ENCODE peak calls at places on chromosomes 3 and 15, in six cellular contexts. B, G, S, F, V and J are unnamed samples.

GRCh38 chr3:130692455-130692854 is 54.2 kb downstream of the PIK3R4 start:
- DNase-seq in S (peak), V (peak), G (no peak), F (no peak), B (no peak), J (no peak)

GRCh38 chr15:48595988-48596387 is 49.5 kb downstream of the FBN1 start:
- DNase-seq in B (no peak), S (no peak), F (no peak), G (no peak), V (no peak), J (no peak)

GRCh38 chr3:52402706-52403270 is 42.1 kb downstream of the SEMA3G start:
- DNase-seq in F (peak), S (no peak), V (no peak), G (no peak), B (no peak), J (no peak)

GRCh38 chr15:99168601-99169580 is 64.0 kb downstream of the SYNM start:
- DNase-seq in F (no peak), B (no peak), G (no peak), V (no peak), S (no peak), J (no peak)

GRCh38 chr3:100104817-100105413 is 9.4 kb downstream of the FILIP1L start:
- DNase-seq in B (no peak), S (no peak), G (no peak), V (no peak), F (no peak), J (no peak)

GRCh38 chr3:137771401-137772230 is 7.5 kb downstream of the SOX14 start:
- DNase-seq in B (no peak), S (no peak), V (no peak), G (peak), F (no peak), J (peak)

GRCh38 chr3:150870406-150870805 is 34.8 kb downstream of the MINDY4B start:
- DNase-seq in F (no peak), V (peak), S (no peak), G (no peak), B (peak), J (no peak)

GRCh38 chr3:105274958-105275357 is 91.8 kb upstream of the ALCAM start:
- DNase-seq in S (no peak), B (peak), G (no peak), F (no peak), V (peak), J (no peak)

GRCh38 chr15:82108489-82109078 is 62.8 kb upstream of the MEX3B start:
- DNase-seq in B (peak), G (peak), S (peak), F (no peak), V (peak), J (peak)

GRCh38 chr3:292038-292437 is 95.5 kb downstream of the CHL1 start:
- DNase-seq in S (no peak), G (no peak), V (no peak), F (no peak), B (no peak), J (no peak)

GRCh38 chr3:9590282-9590791 is 36.7 kb upstream of the LHFPL4 start:
- DNase-seq in V (no peak), G (no peak), B (no peak), S (no peak), F (no peak), J (no peak)

GRCh38 chr3:155202626-155203025 is 90.9 kb downstream of the STRIT1 start:
- DNase-seq in B (peak), S (no peak), G (no peak), F (no peak), V (peak), J (no peak)

GRCh38 chr3:192896208-192896607 is 21.4 kb downstream of the MB21D2 start:
- DNase-seq in S (no peak), V (no peak), B (no peak), F (no peak), G (no peak), J (no peak)

GRCh38 chr3:139291276-139292051 is 52.4 kb upstream of the MRPS22 start:
- DNase-seq in S (no peak), F (no peak), B (peak), V (no peak), G (no peak), J (no peak)

GRCh38 chr3:29949131-29949530 is 657.3 kb upstream of the TGFBR2 start:
- DNase-seq in V (peak), G (no peak), S (no peak), F (no peak), B (peak), J (no peak)

GRCh38 chr15:60326824-60327654 is 70.7 kb downstream of the ANXA2 start:
- DNase-seq in F (no peak), G (peak), V (peak), S (peak), B (peak), J (peak)

GRCh38 chr15:40333922-40334492 is 6.7 kb downstream of the CCDC9B start:
- DNase-seq in G (no peak), F (no peak), S (no peak), V (peak), B (peak), J (no peak)

GRCh38 chr3:161263057-161263456 is 41.9 kb downstream of the NMD3 start:
- DNase-seq in S (no peak), F (no peak), V (peak), B (peak), G (no peak), J (no peak)

GRCh38 chr3:13614607-13615006 is 65.7 kb downstream of the FBLN2 start:
- DNase-seq in S (no peak), B (no peak), F (no peak), V (no peak), G (no peak), J (no peak)

GRCh38 chr15:80076321-80077318 is 17.1 kb downstream of the ZFAND6 start:
- DNase-seq in S (no peak), F (no peak), V (no peak), B (peak), G (no peak), J (no peak)

GRCh38 chr3:15899438-15899837 is 101.7 kb upstream of the ANKRD28 start:
- DNase-seq in B (peak), V (peak), G (no peak), F (no peak), S (no peak), J (no peak)

GRCh38 chr15:91077029-91077428 is 23.0 kb upstream of the SV2B start:
- DNase-seq in G (no peak), S (no peak), B (no peak), V (no peak), F (no peak), J (no peak)

GRCh38 chr3:179430277-179430870 is 20.9 kb downstream of the GNB4 start:
- DNase-seq in B (no peak), S (no peak), V (no peak), G (no peak), F (no peak), J (no peak)

GRCh38 chr15:80207887-80208286 is 44.1 kb downstream of the CTXND1 start:
- DNase-seq in G (no peak), F (no peak), V (no peak), S (peak), B (peak), J (no peak)

GRCh38 chr15:57217716-57218598 is 158.3 kb upstream of the CGNL1 start:
- DNase-seq in V (no peak), S (no peak), G (peak), F (no peak), B (peak), J (no peak)

GRCh38 chr3:14774431-14774830 is 44.3 kb upstream of the FGD5 start:
- DNase-seq in V (no peak), B (no peak), F (peak), G (no peak), S (no peak), J (no peak)

GRCh38 chr3:197518794-197519451 is 36.8 kb downstream of the BDH1 start:
- DNase-seq in G (no peak), V (peak), B (no peak), F (no peak), S (no peak), J (no peak)

GRCh38 chr3:33202581-33203457 is 15.8 kb downstream of the SUSD5 start:
- DNase-seq in G (peak), S (no peak), V (no peak), B (no peak), F (peak), J (no peak)

GRCh38 chr3:113968986-113969385 is 21.2 kb downstream of the ZDHHC23 start:
- DNase-seq in B (peak), V (peak), F (no peak), G (no peak), S (no peak), J (no peak)

GRCh38 chr15:66156310-66156975 is 97.1 kb downstream of the MEGF11 start:
- DNase-seq in B (no peak), G (no peak), V (no peak), F (no peak), S (no peak), J (no peak)

GRCh38 chr3:83843716-83844115 is 1115.1 kb upstream of the CADM2 start:
- DNase-seq in B (no peak), F (no peak), G (peak), S (no peak), V (no peak), J (no peak)

GRCh38 chr3:107884028-107884427 is 206.8 kb downstream of the CD47 start:
- DNase-seq in F (no peak), S (no peak), B (no peak), G (no peak), V (no peak), J (no peak)

GRCh38 chr15:74635228-74635627 is 19.6 kb downstream of the CLK3 start:
- DNase-seq in G (peak), S (peak), V (peak), F (no peak), B (peak), J (peak)

GRCh38 chr3:66428733-66429132 is 72.1 kb downstream of the LRIG1 start:
- DNase-seq in B (peak), F (no peak), S (no peak), V (peak), G (no peak), J (no peak)

GRCh38 chr3:43747641-43748040 is 56.9 kb downstream of the ABHD5 start:
- DNase-seq in V (no peak), B (peak), G (no peak), S (no peak), F (no peak), J (no peak)

GRCh38 chr3:109927161-109927560 is 589.8 kb upstream of the DPPA4 start:
- DNase-seq in V (peak), F (no peak), B (peak), S (peak), G (no peak), J (no peak)

GRCh38 chr3:174242311-174243041 is 616.7 kb upstream of the NAALADL2 start:
- DNase-seq in S (no peak), V (no peak), B (peak), G (no peak), F (no peak), J (no peak)

GRCh38 chr15:83129791-83130190 is 22.3 kb downstream of the TM6SF1 start:
- DNase-seq in V (no peak), S (no peak), B (no peak), F (no peak), G (no peak), J (no peak)

GRCh38 chr3:50238549-50239026 is 2.6 kb downstream of the GNAI2 start:
- DNase-seq in G (no peak), S (peak), B (peak), F (no peak), V (no peak), J (no peak)
- TF ChIP-seq CTCF in G (no peak), S (no peak), B (peak), F (no peak), V (no peak), J (no peak)

GRCh38 chr15:62877276-62877857 is 165.2 kb upstream of the TPM1 start:
- DNase-seq in B (no peak), F (no peak), S (no peak), G (no peak), V (no peak), J (no peak)

GRCh38 chr15:62880278-62880677 is 162.3 kb upstream of the TPM1 start:
- DNase-seq in G (no peak), B (peak), V (peak), F (no peak), S (no peak), J (no peak)

GRCh38 chr15:62875626-62876021 is 166.9 kb upstream of the TPM1 start:
- DNase-seq in G (no peak), B (no peak), F (no peak), V (no peak), S (no peak), J (no peak)

GRCh38 chr15:62879770-62880169 is 162.8 kb upstream of the TPM1 start:
- DNase-seq in S (no peak), V (no peak), G (no peak), B (no peak), F (no peak), J (no peak)

DNA sequence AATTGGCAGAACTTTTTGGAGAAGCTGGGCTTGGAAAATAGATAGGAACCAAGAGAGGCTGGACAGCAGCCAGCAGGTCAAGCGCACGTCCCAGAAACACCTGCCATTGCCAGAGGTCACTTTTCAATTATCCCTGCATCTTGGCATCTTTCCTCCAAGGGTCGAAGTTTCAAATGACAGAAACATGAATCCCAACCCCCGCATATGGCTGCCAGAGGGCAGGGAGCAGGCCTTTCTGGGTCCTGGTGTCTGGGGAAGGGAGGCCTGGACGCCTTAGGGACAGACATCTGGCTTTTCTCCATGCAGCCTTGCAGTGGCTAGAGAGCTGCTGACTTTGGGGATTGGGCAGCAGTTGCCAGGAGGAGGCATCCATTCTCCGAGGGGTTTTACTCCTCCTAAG is 164.5 kb upstream of the TPM1 start:
- DNase-seq in S (no peak), G (no peak), B (no peak), V (no peak), F (no peak), J (no peak)
- TF ChIP-seq CTCF in S (no peak), G (no peak), B (no peak), V (no peak), F (no peak), J (no peak)

GRCh38 chr3:188205992-188206416 is 52.0 kb downstream of the LPP start:
- DNase-seq in V (no peak), B (no peak), S (peak), G (peak), F (no peak), J (no peak)
- TF ChIP-seq CTCF in V (no peak), B (no peak), S (peak), G (peak), F (no peak), J (peak)

GRCh38 chr15:35444557-35445204 is 101.3 kb downstream of the DPH6 start:
- DNase-seq in B (peak), V (peak), G (peak), F (no peak), S (no peak), J (no peak)

GRCh38 chr15:35443376-35443775 is 102.6 kb downstream of the DPH6 start:
- DNase-seq in G (no peak), F (no peak), B (peak), V (no peak), S (no peak), J (no peak)

GRCh38 chr15:35445891-35446290 is 100.1 kb downstream of the DPH6 start:
- DNase-seq in B (no peak), G (no peak), S (no peak), F (no peak), V (no peak), J (no peak)

GRCh38 chr15:35450492-35450891 is 95.5 kb downstream of the DPH6 start:
- DNase-seq in S (no peak), V (peak), G (no peak), F (no peak), B (peak), J (no peak)

DNA sequence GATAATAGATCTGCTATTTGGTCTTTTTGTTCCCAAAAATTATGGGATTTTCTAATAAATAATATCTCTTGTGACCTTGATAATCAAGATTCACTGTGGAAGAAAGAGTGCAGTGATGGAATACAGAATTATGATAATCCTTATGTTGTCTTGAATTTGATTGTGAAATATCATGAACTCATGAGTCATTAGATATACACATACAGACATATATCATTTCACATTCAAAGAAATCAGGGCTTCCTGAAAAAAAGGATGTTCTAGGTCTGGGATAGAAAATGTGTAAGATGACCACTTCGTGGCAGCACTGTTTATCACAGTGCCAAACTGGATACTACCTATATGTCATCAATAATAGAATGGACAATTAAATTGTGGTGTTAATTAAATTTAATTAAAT is 97.7 kb downstream of the DPH6 start:
- DNase-seq in V (peak), B (no peak), F (no peak), S (no peak), G (no peak), J (no peak)
- TF ChIP-seq CTCF in V (peak), B (no peak), F (no peak), S (no peak), G (no peak), J (no peak)